ENCODE peak calls at places on chromosome 1, in six cellular contexts. P, M, Q, J, F and Y are unnamed samples.
A peak's percentile ranks its signal among the peaks of the same experiment; 100 is the strongest.

GRCh38 chr1:56758135-56758534 is 61.1 kb downstream of the FYB2 start:
- DNase-seq in P (peak; percentile 5), M (no peak), Q (no peak), J (peak; percentile 9), F (no peak), Y (no peak)

GRCh38 chr1:52554267-52554640 is 1.4 kb upstream of the TUT4 start:
- DNase-seq in P (no peak), M (no peak), Q (no peak), J (no peak), F (no peak), Y (no peak)

GRCh38 chr1:210535796-210536195 is 207.1 kb downstream of the HHAT start:
- DNase-seq in P (no peak), M (no peak), Q (no peak), J (no peak), F (no peak), Y (no peak)

GRCh38 chr1:171863531-171863930 is 22.2 kb downstream of the DNM3 start:
- DNase-seq in P (no peak), M (no peak), Q (no peak), J (no peak), F (no peak), Y (no peak)

GRCh38 chr1:8858112-8858668 is 20.3 kb downstream of the ENO1 start:
- DNase-seq in P (no peak), M (no peak), Q (peak; percentile 82), J (peak; percentile 47), F (no peak), Y (no peak)

GRCh38 chr1:200478239-200478623 is 68.4 kb upstream of the ZNF281 start:
- DNase-seq in P (no peak), M (no peak), Q (no peak), J (no peak), F (no peak), Y (no peak)

GRCh38 chr1:155208656-155209372 is at the start of gene MTX1:
- DNase-seq in P (peak; percentile 84), M (peak; percentile 87), Q (peak; percentile 93), J (peak; percentile 91), F (no peak), Y (peak; percentile 94)

GRCh38 chr1:175222296-175222938 is 29.8 kb upstream of the KIAA0040 start:
- DNase-seq in P (no peak), M (no peak), Q (no peak), J (no peak), F (no peak), Y (no peak)

GRCh38 chr1:10378071-10378841 is 20.6 kb upstream of the PGD start:
- DNase-seq in P (peak; percentile 94), M (no peak), Q (peak; percentile 91), J (no peak), F (peak; percentile 64), Y (no peak)

GRCh38 chr1:100387209-100387608 is 34.9 kb downstream of the CDC14A start:
- DNase-seq in P (no peak), M (no peak), Q (peak; percentile 59), J (no peak), F (peak; percentile 8), Y (no peak)

DNA sequence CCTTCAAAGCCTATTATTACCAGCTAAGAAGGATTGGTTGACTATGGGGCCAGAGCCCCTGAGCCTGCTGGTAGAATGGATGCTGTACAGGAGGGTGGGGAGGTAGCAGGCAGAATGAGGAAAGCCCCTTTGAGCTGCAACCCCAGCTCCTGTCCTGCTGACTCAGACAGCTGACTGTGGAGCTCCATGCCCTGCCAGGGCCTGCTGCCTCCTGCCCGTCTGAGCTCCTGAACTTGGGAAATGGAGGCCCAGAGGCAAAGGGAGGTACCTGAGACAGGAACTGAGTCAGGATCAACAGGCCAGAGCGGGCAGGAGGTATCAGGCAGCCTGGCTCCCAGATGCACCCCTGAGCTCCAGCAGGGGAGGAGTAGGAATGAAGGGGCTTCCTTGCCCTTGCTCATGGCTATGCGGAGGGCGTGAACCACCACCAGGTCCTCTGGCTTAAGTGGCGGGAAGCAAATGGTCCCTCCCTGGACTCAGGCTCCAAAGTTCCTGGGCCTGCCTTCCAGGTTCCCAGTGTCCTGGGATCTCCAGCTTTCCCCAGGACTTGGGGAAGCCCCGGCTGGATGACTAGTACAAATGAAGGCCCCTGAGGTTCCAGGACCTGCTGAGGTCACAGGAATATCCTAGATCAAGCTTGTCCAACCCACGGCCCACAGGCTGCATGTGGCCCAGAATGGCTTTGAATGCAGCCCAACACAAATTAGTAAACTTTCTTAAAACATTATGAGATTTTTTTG is 3.9 kb upstream of the SFN start:
- DNase-seq in P (no peak), M (no peak), Q (no peak), J (no peak), F (no peak), Y (no peak)
- TF ChIP-seq CTCF in P (no peak), M (no peak), Q (no peak), J (no peak), F (no peak), Y (no peak)

GRCh38 chr1:31439276-31439675 is 26.3 kb downstream of the SERINC2 start:
- DNase-seq in P (no peak), M (no peak), Q (no peak), J (no peak), F (no peak), Y (no peak)
- TF ChIP-seq CTCF in P (no peak), M (no peak), Q (no peak), J (no peak), F (no peak), Y (no peak)

DNA sequence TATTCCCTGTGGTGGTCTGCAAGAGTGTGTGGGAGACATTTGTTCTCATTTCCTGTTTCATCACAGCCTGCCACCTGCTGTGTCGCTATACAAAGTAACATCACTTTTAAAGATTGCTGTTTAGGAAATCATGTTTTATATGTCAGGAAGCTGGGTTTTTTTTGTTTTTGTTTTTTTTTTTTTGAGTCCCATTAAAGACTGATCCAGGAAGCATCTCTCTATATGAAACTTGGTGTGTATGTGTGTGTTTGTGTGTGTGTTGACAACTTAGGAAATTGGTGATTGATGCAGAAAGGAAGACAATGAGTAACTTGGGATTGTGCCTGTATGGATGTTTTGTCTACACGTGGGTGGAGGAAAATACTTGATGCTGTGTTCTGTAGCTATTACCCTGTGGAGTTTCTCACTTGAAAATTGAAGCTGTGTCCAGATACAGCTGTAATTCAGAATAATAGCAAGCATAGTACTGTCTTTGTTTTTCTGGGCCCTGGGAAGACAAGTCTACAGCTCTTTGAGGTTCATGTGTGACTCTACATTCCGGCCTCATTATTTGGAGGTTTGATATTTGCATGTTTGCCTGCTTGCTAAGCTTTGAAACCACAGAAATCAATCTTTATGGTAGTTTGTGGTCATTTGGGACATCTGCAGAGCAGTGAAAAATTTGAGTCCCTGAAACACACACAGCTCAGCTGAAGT is 47.9 kb downstream of the LAMC1 start:
- DNase-seq in P (no peak), M (no peak), Q (peak; percentile 51), J (no peak), F (peak; percentile 72), Y (peak; percentile 7)
- TF ChIP-seq CTCF in P (no peak), M (no peak), Q (no peak), J (no peak), F (no peak), Y (no peak)

GRCh38 chr1:65265296-65266271 is 43.8 kb upstream of the DNAJC6 start:
- DNase-seq in P (no peak), M (no peak), Q (peak; percentile 44), J (peak; percentile 58), F (no peak), Y (peak; percentile 38)
- TF ChIP-seq CTCF in P (no peak), M (no peak), Q (peak; percentile 12), J (no peak), F (peak; percentile 9), Y (no peak)

GRCh38 chr1:177953549-177953948 is 16.3 kb downstream of the SEC16B start:
- DNase-seq in P (no peak), M (no peak), Q (no peak), J (no peak), F (no peak), Y (no peak)

GRCh38 chr1:177950506-177950905 is 19.4 kb downstream of the SEC16B start:
- DNase-seq in P (no peak), M (no peak), Q (peak; percentile 42), J (no peak), F (no peak), Y (no peak)

GRCh38 chr1:177954076-177954475 is 15.8 kb downstream of the SEC16B start:
- DNase-seq in P (no peak), M (no peak), Q (no peak), J (no peak), F (no peak), Y (no peak)

GRCh38 chr1:177948336-177948972 is 21.4 kb downstream of the SEC16B start:
- DNase-seq in P (peak; percentile 64), M (peak; percentile 41), Q (peak; percentile 83), J (peak; percentile 64), F (no peak), Y (peak; percentile 23)

GRCh38 chr1:177952249-177952648 is 17.6 kb downstream of the SEC16B start:
- DNase-seq in P (no peak), M (no peak), Q (no peak), J (no peak), F (no peak), Y (no peak)
- TF ChIP-seq CTCF in P (no peak), M (no peak), Q (no peak), J (no peak), F (no peak), Y (no peak)

DNA sequence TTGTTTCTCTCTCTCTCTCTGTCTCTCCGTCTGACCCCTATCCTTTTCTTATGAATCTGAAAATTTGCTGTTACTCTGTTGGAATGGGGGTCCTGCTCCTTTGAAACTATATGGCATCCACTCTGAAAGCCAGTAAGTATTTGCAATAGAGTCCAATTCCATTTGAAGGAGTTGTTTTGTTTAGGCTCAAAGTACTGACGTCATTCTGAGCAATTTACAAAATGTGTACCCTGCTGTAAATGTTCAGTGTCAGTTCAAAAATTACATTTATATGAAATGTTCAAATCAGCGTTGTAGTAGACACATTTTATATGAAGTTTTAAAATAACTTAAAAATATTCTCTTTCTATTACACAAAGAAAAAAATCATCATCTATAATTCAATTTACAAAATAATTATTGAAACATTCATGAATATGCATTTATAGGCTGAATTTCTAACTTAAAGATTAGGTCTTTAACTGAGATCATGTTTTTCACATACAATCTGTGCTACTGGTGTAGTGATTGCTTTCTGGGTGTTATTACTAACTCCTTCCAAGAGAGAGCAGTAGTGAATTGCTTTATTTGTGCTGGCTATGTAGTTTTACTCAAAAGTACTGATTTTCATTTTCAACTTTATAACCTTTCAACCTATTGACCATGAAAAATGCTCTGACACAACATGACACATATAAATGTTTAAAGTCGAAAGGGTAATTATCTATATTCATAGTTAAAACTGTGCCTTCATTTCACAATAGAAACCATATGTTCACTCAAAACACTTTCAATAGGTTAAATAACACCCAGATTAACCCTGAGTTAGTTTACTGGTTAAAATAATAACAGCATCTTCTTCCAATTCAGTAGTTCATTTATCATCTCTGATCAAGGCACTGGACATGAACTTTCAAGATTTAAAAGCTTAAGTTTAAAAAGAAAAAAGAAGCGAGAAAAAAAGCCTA is 253.1 kb upstream of the ADGRL4 start:
- DNase-seq in P (peak; percentile 12), M (no peak), Q (peak; percentile 75), J (no peak), F (peak; percentile 7), Y (no peak)
- TF ChIP-seq CTCF in P (peak; percentile 55), M (no peak), Q (peak; percentile 65), J (no peak), F (peak; percentile 71), Y (no peak)

DNA sequence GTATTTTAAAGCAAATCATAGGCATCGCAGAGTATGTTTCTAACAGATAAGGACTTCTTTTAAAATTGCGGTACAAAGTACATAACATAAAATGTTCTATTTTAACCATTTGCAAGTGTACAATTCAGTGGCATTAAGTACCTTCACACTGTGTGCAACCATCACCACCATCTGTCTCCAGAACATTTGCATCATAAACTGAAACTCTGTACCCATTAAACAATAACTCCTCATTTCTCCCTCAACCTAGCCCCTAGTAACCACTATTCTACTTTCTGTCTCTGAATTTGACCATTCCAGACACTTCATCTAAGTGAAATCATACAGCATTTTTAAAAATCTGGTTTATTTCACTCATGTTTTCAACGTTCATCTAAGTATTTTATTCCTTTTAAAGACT is 16.6 kb upstream of the ATF3 start:
- DNase-seq in P (no peak), M (no peak), Q (no peak), J (no peak), F (no peak), Y (no peak)
- TF ChIP-seq CTCF in P (no peak), M (no peak), Q (no peak), J (no peak), F (no peak), Y (no peak)